ENCODE peak calls at places on chromosomes 2 and 18, in four cellular contexts. I, C, P and S are unnamed samples.

GRCh38 chr2:188765522-188765921 is 208.7 kb upstream of the COL3A1 start:
- DNase-seq in I (peak), C (no peak), P (no peak), S (no peak)

GRCh38 chr2:148876589-148877402 is 1.8 kb downstream of the KIF5C start:
- DNase-seq in I (peak), C (peak), P (peak), S (peak)

GRCh38 chr2:129803067-129803466 is 176.4 kb upstream of the RAB6C start:
- DNase-seq in I (no peak), C (no peak), P (no peak), S (no peak)

GRCh38 chr2:19377717-19378116 is 19.3 kb upstream of the OSR1 start:
- DNase-seq in I (no peak), C (no peak), P (no peak), S (no peak)

GRCh38 chr2:237944302-237944701 is 22.5 kb upstream of the UBE2F start:
- DNase-seq in I (no peak), C (no peak), P (no peak), S (no peak)

GRCh38 chr2:150555957-150556356 is 68.5 kb upstream of the RND3 start:
- DNase-seq in I (no peak), C (no peak), P (no peak), S (no peak)

GRCh38 chr2:200790185-200790584 is 21.5 kb upstream of the BZW1 start:
- DNase-seq in I (no peak), C (no peak), P (no peak), S (no peak)

GRCh38 chr2:235045336-235045972 is 93.6 kb downstream of the SH3BP4 start:
- DNase-seq in I (peak), C (no peak), P (peak), S (no peak)

GRCh38 chr2:158923180-158923594 is 45.3 kb upstream of the TANC1 start:
- DNase-seq in I (peak), C (no peak), P (no peak), S (no peak)

GRCh38 chr18:54939375-54939917 is 19.8 kb downstream of the CCDC68 start:
- DNase-seq in I (no peak), C (no peak), P (no peak), S (no peak)

GRCh38 chr2:231970461-231970860 is 8.9 kb downstream of the DIS3L2 start:
- DNase-seq in I (no peak), C (no peak), P (no peak), S (no peak)

GRCh38 chr2:69139778-69140177 is 126.8 kb downstream of the ANTXR1 start:
- DNase-seq in I (no peak), C (no peak), P (no peak), S (no peak)

GRCh38 chr2:225479386-225479785 is 79.9 kb downstream of the NYAP2 start:
- DNase-seq in I (no peak), C (no peak), P (no peak), S (no peak)

GRCh38 chr2:233131991-233132390 is 71.8 kb downstream of the INPP5D start:
- DNase-seq in I (no peak), C (no peak), P (no peak), S (no peak)

GRCh38 chr2:121562269-121563176 is 31.8 kb downstream of the RNU4ATAC start:
- DNase-seq in I (no peak), C (no peak), P (no peak), S (no peak)

GRCh38 chr18:47964086-47964485 is 33.6 kb upstream of the SMAD2 start:
- DNase-seq in I (no peak), C (no peak), P (no peak), S (no peak)

GRCh38 chr2:20592106-20593071 is 58.5 kb downstream of the HS1BP3 start:
- DNase-seq in I (no peak), C (peak), P (no peak), S (no peak)

GRCh38 chr2:188884051-188884450 is 90.1 kb upstream of the COL3A1 start:
- DNase-seq in I (no peak), C (no peak), P (no peak), S (no peak)

GRCh38 chr2:136051725-136052048 is 66.3 kb upstream of the DARS1 start:
- DNase-seq in I (no peak), C (no peak), P (no peak), S (no peak)

GRCh38 chr18:58761241-58761969 is 90.1 kb downstream of the MALT1 start:
- DNase-seq in I (no peak), C (no peak), P (no peak), S (no peak)

GRCh38 chr2:141911485-141912066 is 219.2 kb downstream of the LRP1B start:
- DNase-seq in I (peak), C (no peak), P (no peak), S (no peak)

GRCh38 chr2:239041062-239041461 is 193.2 kb downstream of the TWIST2 start:
- DNase-seq in I (no peak), C (no peak), P (no peak), S (no peak)

GRCh38 chr2:126656311-126657145 is 570 bp downstream of the GYPC start:
- DNase-seq in I (no peak), C (peak), P (no peak), S (no peak)

GRCh38 chr2:26653207-26654060 is 12.3 kb upstream of the CIB4 start:
- DNase-seq in I (no peak), C (no peak), P (no peak), S (no peak)

GRCh38 chr2:38174646-38175096 is 98.7 kb upstream of the CYP1B1 start:
- DNase-seq in I (no peak), C (no peak), P (no peak), S (no peak)

GRCh38 chr2:77336013-77336412 is 186.2 kb downstream of the LRRTM4 start:
- DNase-seq in I (no peak), C (no peak), P (no peak), S (no peak)

GRCh38 chr18:61975526-61976326 is 82.9 kb upstream of the RNF152 start:
- DNase-seq in I (no peak), C (no peak), P (no peak), S (no peak)

GRCh38 chr2:144524190-144524957 is 4.5 kb upstream of the ZEB2 start:
- DNase-seq in I (peak), C (peak), P (peak), S (no peak)

GRCh38 chr2:147430408-147430807 is 414.4 kb upstream of the ACVR2A start:
- DNase-seq in I (peak), C (no peak), P (no peak), S (no peak)

GRCh38 chr2:223076573-223076972 is 24.6 kb downstream of the KCNE4 start:
- DNase-seq in I (no peak), C (no peak), P (no peak), S (no peak)

GRCh38 chr2:51251356-51251755 is 219.4 kb upstream of the NRXN1 start:
- DNase-seq in I (no peak), C (no peak), P (no peak), S (no peak)

DNA sequence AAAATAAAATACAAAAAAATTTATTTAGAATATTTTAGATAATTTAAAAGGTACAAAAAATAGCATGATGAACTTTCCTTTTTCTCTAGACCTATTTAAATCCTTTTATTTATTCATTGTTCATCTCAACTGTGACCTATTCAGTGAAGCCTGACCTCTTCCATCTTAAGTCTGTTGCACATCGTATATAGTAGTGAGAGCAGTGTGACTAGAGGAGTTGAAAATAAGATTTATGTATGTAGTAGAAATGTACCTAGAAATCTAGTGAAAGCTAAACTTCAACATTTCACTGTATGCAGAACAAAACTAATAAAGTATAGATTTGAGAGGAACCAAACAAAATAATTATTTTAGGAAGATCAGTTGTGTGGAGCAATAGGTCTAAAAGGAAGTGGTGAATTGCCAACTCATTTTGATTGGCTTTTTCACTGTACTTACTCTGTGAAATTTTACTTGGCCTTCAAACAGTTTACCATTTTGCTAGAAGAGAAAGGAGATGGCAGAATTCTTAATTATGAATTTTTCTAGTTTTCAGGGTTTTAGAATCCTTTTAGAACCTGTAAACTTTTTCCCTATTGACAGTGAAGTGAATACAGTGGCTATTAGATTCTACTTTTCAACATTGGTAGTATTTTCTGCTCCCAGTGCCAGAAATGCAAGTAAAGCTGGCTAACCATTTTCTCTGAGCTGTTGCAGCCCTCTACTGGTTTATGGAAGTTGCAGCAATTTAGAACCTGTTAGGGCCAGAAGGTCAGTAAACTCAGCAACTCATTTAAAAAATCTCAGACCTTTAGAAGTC is 11.1 kb downstream of the ANKRD12 start:
- DNase-seq in I (peak), C (no peak), P (no peak), S (no peak)
- TF ChIP-seq CTCF in I (peak), C (peak), P (peak), S (peak)

DNA sequence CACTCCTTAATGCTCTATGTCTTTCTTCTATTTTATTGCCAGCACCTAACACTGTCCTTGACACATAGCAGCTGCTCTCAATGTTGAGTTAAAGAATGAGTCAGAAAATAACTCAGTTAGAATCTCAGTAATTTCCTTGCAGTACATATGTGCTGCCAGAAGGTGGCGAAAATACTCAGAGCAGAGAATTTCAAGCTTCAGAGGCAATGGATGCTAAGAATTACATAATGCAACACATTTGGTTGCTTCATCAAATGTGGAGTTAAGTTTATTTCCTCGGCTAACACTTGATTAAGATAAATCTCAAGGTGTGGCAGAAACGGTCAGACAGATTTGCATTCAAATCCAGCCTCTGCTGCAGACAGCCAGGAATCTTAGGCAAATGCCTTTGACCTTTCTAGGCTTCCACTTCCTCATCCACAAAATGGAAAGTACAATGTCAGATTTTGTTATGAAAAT is 105.6 kb downstream of the VSNL1 start:
- DNase-seq in I (peak), C (no peak), P (peak), S (peak)
- TF ChIP-seq CTCF in I (peak), C (peak), P (peak), S (peak)

GRCh38 chr2:42794271-42795046 is 2.1 kb upstream of the HAAO start:
- DNase-seq in I (peak), C (peak), P (peak), S (no peak)
- TF ChIP-seq CTCF in I (peak), C (peak), P (peak), S (no peak)

GRCh38 chr2:46643951-46644350 is 164.6 kb downstream of the TMEM247 start:
- DNase-seq in I (peak), C (no peak), P (no peak), S (no peak)

GRCh38 chr2:46645681-46646162 is 166.4 kb downstream of the TMEM247 start:
- DNase-seq in I (no peak), C (no peak), P (no peak), S (no peak)

GRCh38 chr2:46647041-46647440 is 167.7 kb downstream of the TMEM247 start:
- DNase-seq in I (no peak), C (no peak), P (no peak), S (no peak)

GRCh38 chr2:46644690-46645385 is 165.5 kb downstream of the TMEM247 start:
- DNase-seq in I (no peak), C (no peak), P (no peak), S (no peak)

DNA sequence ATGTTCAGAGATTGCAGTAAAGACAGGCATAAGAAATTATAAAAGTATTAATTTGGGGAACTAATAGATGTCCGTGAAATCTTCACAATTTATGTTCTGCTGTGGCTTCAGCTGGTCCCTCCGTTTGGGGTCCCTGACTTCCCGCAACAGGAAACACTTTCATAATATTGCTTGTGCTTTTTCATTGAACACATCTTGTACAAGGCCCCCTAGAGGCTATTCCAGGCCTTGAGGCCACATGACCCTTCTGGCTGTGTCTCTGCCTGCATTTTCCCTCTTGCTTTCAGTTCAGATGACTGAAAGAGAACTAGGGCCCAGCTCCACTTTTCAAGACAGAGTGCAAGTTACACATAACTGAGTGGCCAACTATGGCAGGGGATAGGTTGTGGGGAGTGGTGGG is 164.1 kb downstream of the TMEM247 start:
- DNase-seq in I (peak), C (no peak), P (no peak), S (no peak)
- TF ChIP-seq CTCF in I (peak), C (no peak), P (no peak), S (no peak)